ENCODE peak calls at places on chromosomes 7 and 10, in six cellular contexts. One of them, this sample, is unnamed.
A peak's percentile ranks its signal among the peaks of the same experiment; 100 is the strongest.

GRCh38 chr7:51354897-51355296 is 38.3 kb upstream of the COBL start:
- DNase-seq in fibroblast of lung: no peak
- DNase-seq in HepG2: no peak
- DNase-seq in mammary epithelial cell: no peak
- DNase-seq in K562: peak; percentile 14
- DNase-seq in MM.1S: no peak
- DNase-seq in this sample: no peak

GRCh38 chr10:3104251-3104918 is 37.0 kb downstream of the PFKP start:
- DNase-seq in MM.1S: no peak
- DNase-seq in mammary epithelial cell: no peak
- DNase-seq in HepG2: no peak
- DNase-seq in K562: no peak
- DNase-seq in fibroblast of lung: no peak
- DNase-seq in this sample: no peak

GRCh38 chr10:50576245-50576815 is 47.4 kb downstream of the SGMS1 start:
- DNase-seq in MM.1S: no peak
- DNase-seq in mammary epithelial cell: no peak
- DNase-seq in HepG2: no peak
- DNase-seq in fibroblast of lung: no peak
- DNase-seq in K562: peak; percentile 10
- DNase-seq in this sample: no peak

GRCh38 chr7:40382145-40382544 is 247.3 kb downstream of the SUGCT start:
- DNase-seq in MM.1S: no peak
- DNase-seq in HepG2: no peak
- DNase-seq in K562: no peak
- DNase-seq in mammary epithelial cell: no peak
- DNase-seq in fibroblast of lung: no peak
- DNase-seq in this sample: no peak

GRCh38 chr10:43226441-43226840 is 40.4 kb downstream of the RASGEF1A start:
- DNase-seq in mammary epithelial cell: no peak
- DNase-seq in fibroblast of lung: no peak
- DNase-seq in K562: no peak
- DNase-seq in HepG2: no peak
- DNase-seq in MM.1S: no peak
- DNase-seq in this sample: no peak

GRCh38 chr7:69349291-69349690 is 249.0 kb upstream of the AUTS2 start:
- DNase-seq in fibroblast of lung: no peak
- DNase-seq in HepG2: no peak
- DNase-seq in MM.1S: no peak
- DNase-seq in K562: no peak
- DNase-seq in mammary epithelial cell: no peak
- DNase-seq in this sample: no peak

GRCh38 chr7:81501220-81501619 is 268.6 kb downstream of the HGF start:
- DNase-seq in mammary epithelial cell: no peak
- DNase-seq in HepG2: no peak
- DNase-seq in fibroblast of lung: peak; percentile 44
- DNase-seq in K562: no peak
- DNase-seq in MM.1S: peak; percentile 47
- DNase-seq in this sample: no peak

GRCh38 chr10:85614981-85615380 is 751.6 kb downstream of the GRID1 start:
- DNase-seq in HepG2: no peak
- DNase-seq in K562: no peak
- DNase-seq in fibroblast of lung: no peak
- DNase-seq in mammary epithelial cell: no peak
- DNase-seq in MM.1S: no peak
- DNase-seq in this sample: no peak

GRCh38 chr7:98982686-98983085 is 104.4 kb downstream of the TRRAP start:
- DNase-seq in fibroblast of lung: no peak
- DNase-seq in K562: no peak
- DNase-seq in HepG2: no peak
- DNase-seq in mammary epithelial cell: no peak
- DNase-seq in MM.1S: no peak
- DNase-seq in this sample: no peak

GRCh38 chr10:52400564-52400963 is 86.5 kb downstream of the DKK1 start:
- DNase-seq in HepG2: no peak
- DNase-seq in fibroblast of lung: peak; percentile 50
- DNase-seq in MM.1S: peak; percentile 77
- DNase-seq in mammary epithelial cell: peak; percentile 16
- DNase-seq in K562: no peak
- DNase-seq in this sample: no peak

GRCh38 chr10:118638680-118639079 is 43.2 kb upstream of the PRLHR start:
- DNase-seq in MM.1S: no peak
- DNase-seq in HepG2: no peak
- DNase-seq in mammary epithelial cell: no peak
- DNase-seq in K562: no peak
- DNase-seq in fibroblast of lung: no peak
- DNase-seq in this sample: no peak

GRCh38 chr10:33163941-33164824 is 170.3 kb downstream of the NRP1 start:
- DNase-seq in mammary epithelial cell: no peak
- DNase-seq in fibroblast of lung: peak; percentile 68
- DNase-seq in MM.1S: no peak
- DNase-seq in HepG2: peak; percentile 55
- DNase-seq in K562: no peak
- DNase-seq in this sample: peak; percentile 71

GRCh38 chr10:33952692-33953360 is 618.4 kb upstream of the NRP1 start:
- DNase-seq in fibroblast of lung: peak; percentile 73
- DNase-seq in HepG2: no peak
- DNase-seq in MM.1S: no peak
- DNase-seq in K562: no peak
- DNase-seq in mammary epithelial cell: peak; percentile 84
- DNase-seq in this sample: no peak

GRCh38 chr10:42638821-42639270 is 476 bp upstream of the ZNF33B start:
- DNase-seq in mammary epithelial cell: no peak
- DNase-seq in K562: no peak
- DNase-seq in HepG2: no peak
- DNase-seq in fibroblast of lung: no peak
- DNase-seq in MM.1S: no peak
- DNase-seq in this sample: no peak

GRCh38 chr7:82164813-82165212 is 278.8 kb downstream of the CACNA2D1 start:
- DNase-seq in K562: no peak
- DNase-seq in mammary epithelial cell: peak; percentile 6
- DNase-seq in fibroblast of lung: peak; percentile 79
- DNase-seq in MM.1S: no peak
- DNase-seq in HepG2: no peak
- DNase-seq in this sample: no peak

GRCh38 chr7:155368894-155369600 is 71.4 kb downstream of the INSIG1 start:
- DNase-seq in mammary epithelial cell: no peak
- DNase-seq in K562: no peak
- DNase-seq in fibroblast of lung: no peak
- DNase-seq in MM.1S: no peak
- DNase-seq in HepG2: no peak
- DNase-seq in this sample: no peak

GRCh38 chr10:80460399-80461207 is 6.5 kb downstream of the TSPAN14 start:
- DNase-seq in MM.1S: no peak
- DNase-seq in fibroblast of lung: peak; percentile 76
- DNase-seq in K562: peak; percentile 51
- DNase-seq in mammary epithelial cell: peak; percentile 95
- DNase-seq in HepG2: peak; percentile 33
- DNase-seq in this sample: no peak

GRCh38 chr10:117934477-117934876 is 112.3 kb downstream of the RAB11FIP2 start:
- DNase-seq in HepG2: no peak
- DNase-seq in fibroblast of lung: no peak
- DNase-seq in K562: no peak
- DNase-seq in MM.1S: no peak
- DNase-seq in mammary epithelial cell: no peak
- DNase-seq in this sample: no peak

GRCh38 chr7:131007439-131008330 is 273.7 kb upstream of the KLF14 start:
- DNase-seq in fibroblast of lung: peak; percentile 73
- DNase-seq in HepG2: peak; percentile 70
- DNase-seq in mammary epithelial cell: peak; percentile 73
- DNase-seq in K562: peak; percentile 90
- DNase-seq in MM.1S: no peak
- DNase-seq in this sample: no peak

GRCh38 chr10:22340362-22341189 is 4.7 kb upstream of the SPAG6 start:
- DNase-seq in HepG2: peak; percentile 41
- DNase-seq in fibroblast of lung: peak; percentile 67
- DNase-seq in K562: peak; percentile 86
- DNase-seq in mammary epithelial cell: peak; percentile 71
- DNase-seq in MM.1S: peak; percentile 88
- DNase-seq in this sample: no peak

GRCh38 chr7:135801045-135801693 is 52.6 kb upstream of the FAM180A start:
- DNase-seq in fibroblast of lung: peak; percentile 57
- DNase-seq in mammary epithelial cell: peak; percentile 51
- DNase-seq in MM.1S: peak; percentile 75
- DNase-seq in K562: peak; percentile 83
- DNase-seq in HepG2: peak; percentile 65
- DNase-seq in this sample: peak; percentile 75

GRCh38 chr7:136687693-136688322 is 180.6 kb upstream of the CHRM2 start:
- DNase-seq in HepG2: peak; percentile 7
- DNase-seq in K562: peak; percentile 52
- DNase-seq in MM.1S: peak; percentile 41
- DNase-seq in mammary epithelial cell: peak; percentile 13
- DNase-seq in fibroblast of lung: peak; percentile 25
- DNase-seq in this sample: no peak

GRCh38 chr10:127737563-127738511 is 852 bp downstream of the FOXI2 start:
- DNase-seq in K562: no peak
- DNase-seq in mammary epithelial cell: no peak
- DNase-seq in fibroblast of lung: no peak
- DNase-seq in MM.1S: no peak
- DNase-seq in HepG2: no peak
- DNase-seq in this sample: no peak

GRCh38 chr7:132464740-132465139 is 111.5 kb downstream of the PLXNA4 start:
- DNase-seq in MM.1S: no peak
- DNase-seq in K562: no peak
- DNase-seq in mammary epithelial cell: peak; percentile 14
- DNase-seq in HepG2: no peak
- DNase-seq in fibroblast of lung: peak; percentile 85
- DNase-seq in this sample: no peak

GRCh38 chr7:50473531-50473930 is 23.4 kb upstream of the FIGNL1 start:
- DNase-seq in HepG2: no peak
- DNase-seq in fibroblast of lung: no peak
- DNase-seq in K562: no peak
- DNase-seq in MM.1S: no peak
- DNase-seq in mammary epithelial cell: no peak
- DNase-seq in this sample: no peak

GRCh38 chr7:121505540-121506182 is 109.6 kb upstream of the FAM3C start:
- DNase-seq in fibroblast of lung: no peak
- DNase-seq in MM.1S: no peak
- DNase-seq in mammary epithelial cell: no peak
- DNase-seq in HepG2: no peak
- DNase-seq in K562: no peak
- DNase-seq in this sample: no peak

GRCh38 chr7:66921396-66921917 is 432 bp downstream of the TMEM248 start:
- DNase-seq in K562: peak; percentile 30
- DNase-seq in HepG2: no peak
- DNase-seq in MM.1S: no peak
- DNase-seq in mammary epithelial cell: peak; percentile 21
- DNase-seq in fibroblast of lung: peak; percentile 55
- DNase-seq in this sample: no peak

GRCh38 chr7:156680281-156680680 is 39.7 kb downstream of the RNF32 start:
- DNase-seq in HepG2: no peak
- DNase-seq in MM.1S: no peak
- DNase-seq in mammary epithelial cell: peak; percentile 23
- DNase-seq in fibroblast of lung: peak; percentile 78
- DNase-seq in K562: no peak
- DNase-seq in this sample: no peak

GRCh38 chr7:156684661-156685060 is 44.1 kb downstream of the RNF32 start:
- DNase-seq in K562: no peak
- DNase-seq in mammary epithelial cell: no peak
- DNase-seq in MM.1S: no peak
- DNase-seq in fibroblast of lung: no peak
- DNase-seq in HepG2: no peak
- DNase-seq in this sample: no peak

DNA sequence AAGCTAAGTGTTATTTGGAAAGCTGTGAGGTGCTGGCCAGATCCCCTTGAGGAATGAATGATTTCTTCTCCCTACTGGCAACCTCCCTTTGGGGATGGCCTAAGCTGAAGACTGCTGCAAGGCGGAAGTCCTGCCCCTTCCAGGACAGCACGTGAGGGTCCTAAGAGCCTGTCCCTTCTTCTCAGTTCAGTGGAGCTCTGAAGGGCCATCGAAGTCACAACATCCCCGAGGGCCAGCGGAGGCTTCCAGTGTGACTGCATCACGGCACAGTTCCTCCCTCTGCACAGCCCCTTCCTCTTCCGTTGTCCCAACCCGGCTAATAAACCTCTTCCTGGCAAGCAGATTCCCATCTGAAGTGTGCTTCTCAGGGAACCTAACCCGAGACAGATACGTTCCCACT is 43.7 kb downstream of the RNF32 start:
- DNase-seq in HepG2: no peak
- DNase-seq in K562: no peak
- DNase-seq in MM.1S: no peak
- DNase-seq in fibroblast of lung: no peak
- DNase-seq in mammary epithelial cell: no peak
- DNase-seq in this sample: no peak
- H3K9ac ChIP-seq in HepG2: no peak overlapping the region
- H3K9ac ChIP-seq in K562: no peak overlapping the region
- H3K9ac ChIP-seq in MM.1S: no peak overlapping the region
- H3K9ac ChIP-seq in fibroblast of lung: no peak overlapping the region
- H3K9ac ChIP-seq in mammary epithelial cell: no peak overlapping the region
- H3K9ac ChIP-seq in this sample: no peak overlapping the region

GRCh38 chr10:133087679-133088523 is at the start of gene ADGRA1:
- DNase-seq in HepG2: no peak
- DNase-seq in mammary epithelial cell: no peak
- DNase-seq in fibroblast of lung: no peak
- DNase-seq in K562: no peak
- DNase-seq in MM.1S: no peak
- DNase-seq in this sample: no peak
- TF ChIP-seq EZH2 in HepG2: no peak
- TF ChIP-seq EZH2 in mammary epithelial cell: no peak
- TF ChIP-seq EZH2 in fibroblast of lung: peak; percentile 33
- TF ChIP-seq EZH2 in K562: no peak
- TF ChIP-seq EZH2 in MM.1S: no peak
- TF ChIP-seq EZH2 in this sample: no peak

DNA sequence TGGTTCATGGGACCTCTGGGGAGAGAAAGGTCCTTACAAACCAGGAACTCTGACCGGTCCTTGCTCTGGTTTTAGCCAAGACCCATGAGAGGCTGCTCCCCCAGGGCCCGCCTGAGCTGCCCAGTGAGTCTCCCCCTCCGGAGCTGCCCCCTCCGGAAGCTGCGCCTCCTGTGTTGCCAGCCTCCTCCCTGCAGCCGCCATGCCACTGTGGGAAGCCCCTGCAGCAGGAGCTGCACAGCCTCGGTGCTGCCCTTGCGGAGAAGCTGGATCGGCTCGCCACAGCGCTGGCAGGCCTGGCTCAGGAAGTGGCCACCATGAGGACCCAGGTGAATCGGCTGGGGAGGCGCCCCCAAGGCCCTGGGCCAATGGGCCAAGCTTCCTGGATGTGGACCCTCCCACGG is 40.3 kb downstream of the ZNF467 start:
- DNase-seq in K562: no peak
- DNase-seq in HepG2: no peak
- DNase-seq in fibroblast of lung: no peak
- DNase-seq in MM.1S: no peak
- DNase-seq in mammary epithelial cell: no peak
- DNase-seq in this sample: no peak
- H3K36me3 ChIP-seq in K562: peaks cover 50% of the 10 kb centered on the region
- H3K36me3 ChIP-seq in HepG2: peaks cover 12% of the 10 kb centered on the region
- H3K36me3 ChIP-seq in fibroblast of lung: peaks cover 2% of the 10 kb centered on the region
- H3K36me3 ChIP-seq in MM.1S: no peaks in the 10 kb centered on the region
- H3K36me3 ChIP-seq in mammary epithelial cell: peaks cover 3% of the 10 kb centered on the region
- H3K36me3 ChIP-seq in this sample: peaks cover 4% of the 10 kb centered on the region

DNA sequence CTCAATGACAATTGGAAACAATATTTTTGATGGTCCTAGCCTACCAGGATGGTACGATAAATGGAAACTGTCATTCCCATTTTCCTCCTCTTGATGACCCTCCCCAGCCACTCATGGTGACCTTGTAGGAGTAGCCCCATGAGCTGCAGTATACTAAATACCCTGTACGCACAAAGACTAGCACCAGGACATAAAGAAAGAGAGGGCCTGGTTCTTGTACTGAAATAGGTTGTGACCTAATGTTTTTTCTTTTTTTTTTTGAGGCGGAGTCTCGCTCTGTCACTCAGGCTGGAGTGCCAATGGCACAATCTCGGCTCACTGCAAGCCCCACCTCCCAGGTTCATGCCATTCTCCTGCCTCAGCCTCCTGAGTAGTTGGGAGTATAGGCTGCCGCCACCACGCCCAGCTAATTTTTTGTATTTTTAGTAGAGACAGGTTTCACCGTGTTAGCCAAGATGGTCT is 22.3 kb downstream of the STAMBPL1 start:
- DNase-seq in MM.1S: no peak
- DNase-seq in fibroblast of lung: no peak
- DNase-seq in K562: no peak
- DNase-seq in HepG2: no peak
- DNase-seq in mammary epithelial cell: no peak
- DNase-seq in this sample: no peak
- H3K9ac ChIP-seq in MM.1S: no peak overlapping the region
- H3K9ac ChIP-seq in fibroblast of lung: no peak overlapping the region
- H3K9ac ChIP-seq in K562: no peak overlapping the region
- H3K9ac ChIP-seq in HepG2: no peak overlapping the region
- H3K9ac ChIP-seq in mammary epithelial cell: no peak overlapping the region
- H3K9ac ChIP-seq in this sample: no peak overlapping the region